ENCODE peak calls at places on chromosome 3, in eight cellular contexts. One of them, this sample, is unnamed.

GRCh38 chr3:10810376-10810775 is 5.7 kb upstream of the SLC6A11 start:
- DNase-seq in upper lobe of left lung: no peak
- DNase-seq in adrenal gland: no peak
- DNase-seq in lower lobe of right lung: no peak
- DNase-seq in kidney: no peak
- DNase-seq in heart left ventricle: no peak
- DNase-seq in prostate gland: no peak
- DNase-seq in mammary epithelial cell: no peak
- DNase-seq in this sample: no peak

GRCh38 chr3:7194081-7194835 is 333.3 kb downstream of the GRM7 start:
- DNase-seq in upper lobe of left lung: no peak
- DNase-seq in adrenal gland: no peak
- DNase-seq in lower lobe of right lung: no peak
- DNase-seq in kidney: no peak
- DNase-seq in heart left ventricle: no peak
- DNase-seq in prostate gland: no peak
- DNase-seq in mammary epithelial cell: peak; percentile 85
- DNase-seq in this sample: no peak

GRCh38 chr3:107847791-107848190 is 243.0 kb downstream of the CD47 start:
- DNase-seq in upper lobe of left lung: no peak
- DNase-seq in adrenal gland: no peak
- DNase-seq in lower lobe of right lung: no peak
- DNase-seq in kidney: no peak
- DNase-seq in heart left ventricle: no peak
- DNase-seq in prostate gland: no peak
- DNase-seq in mammary epithelial cell: no peak
- DNase-seq in this sample: no peak

GRCh38 chr3:67635257-67635656 is 19.2 kb downstream of the SUCLG2 start:
- DNase-seq in upper lobe of left lung: no peak
- DNase-seq in adrenal gland: no peak
- DNase-seq in lower lobe of right lung: no peak
- DNase-seq in kidney: no peak
- DNase-seq in heart left ventricle: no peak
- DNase-seq in prostate gland: no peak
- DNase-seq in mammary epithelial cell: peak; percentile 68
- DNase-seq in this sample: no peak

GRCh38 chr3:12308517-12308916 is 19.6 kb downstream of the PPARG start:
- DNase-seq in upper lobe of left lung: no peak
- DNase-seq in adrenal gland: no peak
- DNase-seq in lower lobe of right lung: no peak
- DNase-seq in kidney: no peak
- DNase-seq in heart left ventricle: no peak
- DNase-seq in prostate gland: no peak
- DNase-seq in mammary epithelial cell: peak; percentile 70
- DNase-seq in this sample: no peak

GRCh38 chr3:131026321-131027151 is at the start of the genes ASTE1 and NEK11:
- DNase-seq in upper lobe of left lung: peak; percentile 97
- DNase-seq in adrenal gland: peak; percentile 92
- DNase-seq in lower lobe of right lung: peak; percentile 96
- DNase-seq in kidney: peak; percentile 96
- DNase-seq in heart left ventricle: peak; percentile 95
- DNase-seq in prostate gland: peak; percentile 88
- DNase-seq in mammary epithelial cell: peak; percentile 87
- DNase-seq in this sample: peak; percentile 91

GRCh38 chr3:171829841-171830559 is 13.1 kb upstream of the TMEM212 start:
- DNase-seq in upper lobe of left lung: peak; percentile 69
- DNase-seq in adrenal gland: peak; percentile 91
- DNase-seq in lower lobe of right lung: peak; percentile 70
- DNase-seq in kidney: peak; percentile 82
- DNase-seq in heart left ventricle: peak; percentile 86
- DNase-seq in prostate gland: peak; percentile 38
- DNase-seq in mammary epithelial cell: peak; percentile 83
- DNase-seq in this sample: peak; percentile 81

GRCh38 chr3:21738283-21738682 is 12.7 kb downstream of the ZNF385D start:
- DNase-seq in upper lobe of left lung: no peak
- DNase-seq in adrenal gland: no peak
- DNase-seq in lower lobe of right lung: no peak
- DNase-seq in kidney: no peak
- DNase-seq in heart left ventricle: no peak
- DNase-seq in prostate gland: no peak
- DNase-seq in mammary epithelial cell: no peak
- DNase-seq in this sample: no peak

GRCh38 chr3:105364113-105364512 is 2.6 kb upstream of the ALCAM start:
- DNase-seq in upper lobe of left lung: no peak
- DNase-seq in adrenal gland: no peak
- DNase-seq in lower lobe of right lung: no peak
- DNase-seq in kidney: no peak
- DNase-seq in heart left ventricle: no peak
- DNase-seq in prostate gland: no peak
- DNase-seq in mammary epithelial cell: no peak
- DNase-seq in this sample: no peak

GRCh38 chr3:157865449-157865862 is 240.8 kb downstream of the SHOX2 start:
- DNase-seq in upper lobe of left lung: peak; percentile 68
- DNase-seq in adrenal gland: no peak
- DNase-seq in lower lobe of right lung: peak; percentile 48
- DNase-seq in kidney: peak; percentile 65
- DNase-seq in heart left ventricle: peak; percentile 57
- DNase-seq in prostate gland: no peak
- DNase-seq in mammary epithelial cell: peak; percentile 8
- DNase-seq in this sample: peak; percentile 72

GRCh38 chr3:35929158-35929557 is 289.8 kb downstream of the ARPP21 start:
- DNase-seq in upper lobe of left lung: no peak
- DNase-seq in adrenal gland: no peak
- DNase-seq in lower lobe of right lung: no peak
- DNase-seq in kidney: no peak
- DNase-seq in heart left ventricle: no peak
- DNase-seq in prostate gland: no peak
- DNase-seq in mammary epithelial cell: no peak
- DNase-seq in this sample: no peak

GRCh38 chr3:110332591-110332990 is 739.0 kb upstream of the NECTIN3 start:
- DNase-seq in upper lobe of left lung: no peak
- DNase-seq in adrenal gland: no peak
- DNase-seq in lower lobe of right lung: peak; percentile 32
- DNase-seq in kidney: peak; percentile 29
- DNase-seq in heart left ventricle: peak; percentile 51
- DNase-seq in prostate gland: no peak
- DNase-seq in mammary epithelial cell: no peak
- DNase-seq in this sample: no peak

GRCh38 chr3:128493221-128494151 is 485 bp upstream of the GATA2 start:
- DNase-seq in upper lobe of left lung: no peak
- DNase-seq in adrenal gland: peak; percentile 62
- DNase-seq in lower lobe of right lung: no peak
- DNase-seq in kidney: peak; percentile 73
- DNase-seq in heart left ventricle: no peak
- DNase-seq in prostate gland: no peak
- DNase-seq in mammary epithelial cell: no peak
- DNase-seq in this sample: peak; percentile 83

GRCh38 chr3:23253214-23253613 is 50.1 kb downstream of the UBE2E2 start:
- DNase-seq in upper lobe of left lung: no peak
- DNase-seq in adrenal gland: no peak
- DNase-seq in lower lobe of right lung: no peak
- DNase-seq in kidney: no peak
- DNase-seq in heart left ventricle: no peak
- DNase-seq in prostate gland: no peak
- DNase-seq in mammary epithelial cell: peak; percentile 18
- DNase-seq in this sample: no peak

GRCh38 chr3:170572665-170573253 is 13.1 kb downstream of the SLC7A14 start:
- DNase-seq in upper lobe of left lung: no peak
- DNase-seq in adrenal gland: no peak
- DNase-seq in lower lobe of right lung: no peak
- DNase-seq in kidney: no peak
- DNase-seq in heart left ventricle: no peak
- DNase-seq in prostate gland: no peak
- DNase-seq in mammary epithelial cell: peak; percentile 71
- DNase-seq in this sample: no peak

GRCh38 chr3:162385387-162385786 is 888.8 kb downstream of the OTOL1 start:
- DNase-seq in upper lobe of left lung: no peak
- DNase-seq in adrenal gland: no peak
- DNase-seq in lower lobe of right lung: no peak
- DNase-seq in kidney: no peak
- DNase-seq in heart left ventricle: no peak
- DNase-seq in prostate gland: no peak
- DNase-seq in mammary epithelial cell: no peak
- DNase-seq in this sample: no peak

GRCh38 chr3:188059346-188059745 is 94.6 kb upstream of the LPP start:
- DNase-seq in upper lobe of left lung: no peak
- DNase-seq in adrenal gland: no peak
- DNase-seq in lower lobe of right lung: no peak
- DNase-seq in kidney: no peak
- DNase-seq in heart left ventricle: no peak
- DNase-seq in prostate gland: no peak
- DNase-seq in mammary epithelial cell: no peak
- DNase-seq in this sample: no peak

GRCh38 chr3:140736863-140737460 is 59.1 kb downstream of the TRIM42 start:
- DNase-seq in upper lobe of left lung: no peak
- DNase-seq in adrenal gland: peak; percentile 81
- DNase-seq in lower lobe of right lung: no peak
- DNase-seq in kidney: peak; percentile 81
- DNase-seq in heart left ventricle: peak; percentile 73
- DNase-seq in prostate gland: peak; percentile 37
- DNase-seq in mammary epithelial cell: peak; percentile 36
- DNase-seq in this sample: peak; percentile 54

GRCh38 chr3:141441381-141442365 is 45.2 kb upstream of the RASA2 start:
- DNase-seq in upper lobe of left lung: no peak
- DNase-seq in adrenal gland: peak; percentile 93
- DNase-seq in lower lobe of right lung: peak; percentile 85
- DNase-seq in kidney: no peak
- DNase-seq in heart left ventricle: peak; percentile 82
- DNase-seq in prostate gland: no peak
- DNase-seq in mammary epithelial cell: peak; percentile 50
- DNase-seq in this sample: peak; percentile 77

GRCh38 chr3:179227349-179227748 is 23.6 kb downstream of the KCNMB3 start:
- DNase-seq in upper lobe of left lung: no peak
- DNase-seq in adrenal gland: no peak
- DNase-seq in lower lobe of right lung: no peak
- DNase-seq in kidney: no peak
- DNase-seq in heart left ventricle: no peak
- DNase-seq in prostate gland: no peak
- DNase-seq in mammary epithelial cell: peak; percentile 46
- DNase-seq in this sample: no peak

GRCh38 chr3:18444597-18445420 is 19.7 kb upstream of the SATB1 start:
- DNase-seq in upper lobe of left lung: peak; percentile 96
- DNase-seq in adrenal gland: peak; percentile 68
- DNase-seq in lower lobe of right lung: peak; percentile 77
- DNase-seq in kidney: peak; percentile 90
- DNase-seq in heart left ventricle: peak; percentile 89
- DNase-seq in prostate gland: peak; percentile 60
- DNase-seq in mammary epithelial cell: peak; percentile 47
- DNase-seq in this sample: peak; percentile 68

GRCh38 chr3:193777524-193777923 is 184.5 kb downstream of the OPA1 start:
- DNase-seq in upper lobe of left lung: no peak
- DNase-seq in adrenal gland: no peak
- DNase-seq in lower lobe of right lung: no peak
- DNase-seq in kidney: no peak
- DNase-seq in heart left ventricle: no peak
- DNase-seq in prostate gland: no peak
- DNase-seq in mammary epithelial cell: no peak
- DNase-seq in this sample: peak; percentile 31

GRCh38 chr3:72580246-72580756 is 267.9 kb downstream of the SHQ1 start:
- DNase-seq in upper lobe of left lung: no peak
- DNase-seq in adrenal gland: no peak
- DNase-seq in lower lobe of right lung: no peak
- DNase-seq in kidney: no peak
- DNase-seq in heart left ventricle: no peak
- DNase-seq in prostate gland: no peak
- DNase-seq in mammary epithelial cell: no peak
- DNase-seq in this sample: no peak

DNA sequence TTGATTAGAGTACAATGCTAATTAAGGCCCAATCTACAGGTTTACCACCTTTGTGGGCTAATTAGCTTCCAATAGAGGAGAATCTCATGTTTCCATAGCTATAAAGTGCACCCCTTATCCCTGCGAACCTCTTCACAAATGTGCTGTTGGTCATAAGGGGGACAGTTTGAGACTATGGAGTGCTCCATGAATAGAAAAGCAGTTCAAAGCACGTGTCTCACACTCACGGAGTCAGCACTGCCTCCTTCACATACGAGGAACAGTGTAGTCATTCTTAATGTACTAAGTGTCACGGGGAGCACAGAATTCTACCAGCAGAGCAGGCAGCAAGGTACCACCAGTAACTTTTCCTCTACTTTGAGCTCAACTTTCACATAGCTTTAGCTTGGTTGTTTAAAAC is 62.1 kb downstream of the ETV5 start:
- DNase-seq in upper lobe of left lung: no peak
- DNase-seq in adrenal gland: no peak
- DNase-seq in lower lobe of right lung: no peak
- DNase-seq in kidney: no peak
- DNase-seq in heart left ventricle: no peak
- DNase-seq in prostate gland: no peak
- DNase-seq in mammary epithelial cell: no peak
- DNase-seq in this sample: no peak
- H3K4me1 ChIP-seq in upper lobe of left lung: peaks cover 5% of the 10 kb centered on the region
- H3K4me1 ChIP-seq in adrenal gland: no peaks in the 10 kb centered on the region
- H3K4me1 ChIP-seq in lower lobe of right lung: peaks cover 9% of the 10 kb centered on the region
- H3K4me1 ChIP-seq in kidney: no peaks in the 10 kb centered on the region
- H3K4me1 ChIP-seq in heart left ventricle: no peaks in the 10 kb centered on the region
- H3K4me1 ChIP-seq in prostate gland: no peaks in the 10 kb centered on the region
- H3K4me1 ChIP-seq in mammary epithelial cell: no peaks in the 10 kb centered on the region
- H3K4me1 ChIP-seq in this sample: no peaks in the 10 kb centered on the region

GRCh38 chr3:42600958-42601675 is 631 bp downstream of the NKTR start:
- DNase-seq in upper lobe of left lung: no peak
- DNase-seq in adrenal gland: peak; percentile 85
- DNase-seq in lower lobe of right lung: peak; percentile 75
- DNase-seq in kidney: peak; percentile 91
- DNase-seq in heart left ventricle: peak; percentile 81
- DNase-seq in prostate gland: peak; percentile 62
- DNase-seq in mammary epithelial cell: peak; percentile 81
- DNase-seq in this sample: no peak
- TF ChIP-seq CTCF in upper lobe of left lung: peak; percentile 13
- TF ChIP-seq CTCF in adrenal gland: peak; percentile 30
- TF ChIP-seq CTCF in lower lobe of right lung: peak; percentile 16
- TF ChIP-seq CTCF in kidney: no peak
- TF ChIP-seq CTCF in heart left ventricle: no peak
- TF ChIP-seq CTCF in prostate gland: peak; percentile 43
- TF ChIP-seq CTCF in mammary epithelial cell: no peak
- TF ChIP-seq CTCF in this sample: no peak

GRCh38 chr3:129596194-129597086 is 10.0 kb downstream of the PLXND1 start:
- DNase-seq in upper lobe of left lung: peak; percentile 80
- DNase-seq in adrenal gland: peak; percentile 90
- DNase-seq in lower lobe of right lung: peak; percentile 79
- DNase-seq in kidney: peak; percentile 97
- DNase-seq in heart left ventricle: peak; percentile 94
- DNase-seq in prostate gland: no peak
- DNase-seq in mammary epithelial cell: no peak
- DNase-seq in this sample: peak; percentile 84
- H3K4me1 ChIP-seq in upper lobe of left lung: peaks cover 99% of the 10 kb centered on the region
- H3K4me1 ChIP-seq in adrenal gland: peaks cover 93% of the 10 kb centered on the region
- H3K4me1 ChIP-seq in lower lobe of right lung: peaks cover 99% of the 10 kb centered on the region
- H3K4me1 ChIP-seq in kidney: peaks cover 77% of the 10 kb centered on the region
- H3K4me1 ChIP-seq in heart left ventricle: peaks cover 99% of the 10 kb centered on the region
- H3K4me1 ChIP-seq in prostate gland: peaks cover 15% of the 10 kb centered on the region
- H3K4me1 ChIP-seq in mammary epithelial cell: no peaks in the 10 kb centered on the region
- H3K4me1 ChIP-seq in this sample: peaks cover 41% of the 10 kb centered on the region

DNA sequence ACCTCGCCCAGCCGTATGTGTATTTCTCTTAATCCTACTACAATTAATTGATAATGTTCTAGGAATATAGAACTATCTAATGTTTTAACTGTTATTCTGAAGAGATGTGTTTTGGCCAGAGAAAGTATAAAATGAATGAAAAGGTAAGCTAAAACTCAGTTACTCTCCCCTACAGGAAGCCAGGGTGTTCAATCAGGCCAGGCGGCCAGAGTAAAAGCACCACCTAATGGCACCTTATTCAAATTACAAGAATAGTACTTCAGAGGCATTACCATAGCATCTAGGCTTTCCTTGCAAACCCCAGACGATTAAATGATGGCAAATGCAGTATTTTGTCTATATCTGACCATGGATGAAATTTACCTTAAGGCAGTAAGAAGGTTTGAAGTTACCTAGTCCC is 10.4 kb downstream of the SLC12A8 start:
- DNase-seq in upper lobe of left lung: no peak
- DNase-seq in adrenal gland: no peak
- DNase-seq in lower lobe of right lung: no peak
- DNase-seq in kidney: no peak
- DNase-seq in heart left ventricle: no peak
- DNase-seq in prostate gland: no peak
- DNase-seq in mammary epithelial cell: no peak
- DNase-seq in this sample: no peak
- TF ChIP-seq CTCF in upper lobe of left lung: no peak
- TF ChIP-seq CTCF in adrenal gland: no peak
- TF ChIP-seq CTCF in lower lobe of right lung: no peak
- TF ChIP-seq CTCF in kidney: peak; percentile 11
- TF ChIP-seq CTCF in heart left ventricle: no peak
- TF ChIP-seq CTCF in prostate gland: no peak
- TF ChIP-seq CTCF in mammary epithelial cell: peak; percentile 37
- TF ChIP-seq CTCF in this sample: peak; percentile 42

This sample was measured in BE2C.